ENCODE peak calls at places on chromosomes 13 and 19, in six cellular contexts. H is substantia nigra, G is iPS-NIHi11, V is coronary artery, Z is fibroblast of the conjunctiva, N is AG04449. X is an unnamed sample.

GRCh38 chr19:58218899-58219298 is 9.8 kb upstream of the ZNF544 start:
- DNase-seq in Z (no peak), V (no peak), H (no peak), N (no peak), G (no peak), X (no peak)

GRCh38 chr19:18915639-18916038 is 3.5 kb downstream of the COPE start:
- DNase-seq in H (peak), V (no peak), Z (peak), G (peak), N (no peak), X (peak)

GRCh38 chr19:48963371-48964204 is 1.5 kb upstream of the FTL start:
- DNase-seq in H (peak), N (no peak), G (peak), Z (peak), V (peak), X (peak)

GRCh38 chr13:25783480-25784081 is 268.2 kb downstream of the SHISA2 start:
- DNase-seq in N (no peak), G (no peak), H (no peak), Z (no peak), V (no peak), X (no peak)

GRCh38 chr13:75870397-75870801 is 234.3 kb downstream of the LMO7 start:
- DNase-seq in H (no peak), N (no peak), Z (no peak), G (peak), V (no peak), X (peak)

GRCh38 chr13:95154441-95154886 is 146.8 kb downstream of the ABCC4 start:
- DNase-seq in V (no peak), N (no peak), G (no peak), H (no peak), Z (no peak), X (no peak)

GRCh38 chr19:34513767-34514166 is 32.2 kb downstream of the WTIP start:
- DNase-seq in H (no peak), G (no peak), V (no peak), Z (no peak), N (no peak), X (no peak)

GRCh38 chr19:32692727-32693061 is 1.1 kb downstream of the NUDT19 start:
- DNase-seq in H (no peak), N (no peak), V (no peak), Z (no peak), G (no peak), X (no peak)